ENCODE peak calls at places on chromosome X, in ten cellular contexts. A, I, M, N, S, R, C, X, D and L are unnamed samples.

GRCh38 chrX:103791826-103792458 is 15.3 kb downstream of the PLP1 start:
- DNase-seq in A (no peak), I (peak), M (no peak), N (no peak), S (no peak), R (no peak), C (no peak), X (no peak), D (no peak), L (no peak)

GRCh38 chrX:9204560-9204959 is 170.6 kb upstream of the FAM9B start:
- DNase-seq in A (no peak), I (peak), M (no peak), N (no peak), S (no peak), R (no peak), C (no peak), X (no peak), D (no peak), L (no peak)

GRCh38 chrX:12497832-12498591 is 293.2 kb upstream of the PRPS2 start:
- DNase-seq in A (no peak), I (no peak), M (peak), N (peak), S (no peak), R (no peak), C (no peak), X (no peak), D (no peak), L (no peak)

GRCh38 chrX:109299091-109299490 is 182.8 kb downstream of the GUCY2F start:
- DNase-seq in A (no peak), I (no peak), M (no peak), N (no peak), S (peak), R (no peak), C (no peak), X (no peak), D (no peak), L (no peak)

GRCh38 chrX:53714580-53715335 is 28.2 kb upstream of the HUWE1 start:
- DNase-seq in A (no peak), I (peak), M (no peak), N (no peak), S (no peak), R (no peak), C (peak), X (peak), D (no peak), L (peak)

GRCh38 chrX:37350034-37350365 is 836 bp downstream of the PRRG1 start:
- DNase-seq in A (no peak), I (peak), M (no peak), N (no peak), S (no peak), R (no peak), C (no peak), X (no peak), D (no peak), L (peak)

GRCh38 chrX:133523094-133523493 is 107.8 kb upstream of the GPC4 start:
- DNase-seq in A (no peak), I (no peak), M (no peak), N (no peak), S (peak), R (no peak), C (no peak), X (no peak), D (no peak), L (peak)

GRCh38 chrX:115591856-115592842 is 31.2 kb downstream of the PLS3 start:
- DNase-seq in A (no peak), I (no peak), M (no peak), N (no peak), S (no peak), R (no peak), C (no peak), X (no peak), D (no peak), L (no peak)

GRCh38 chrX:45709381-45709780 is 508.7 kb upstream of the DIPK2B start:
- DNase-seq in A (no peak), I (no peak), M (no peak), N (no peak), S (peak), R (no peak), C (no peak), X (no peak), D (no peak), L (no peak)

GRCh38 chrX:45714864-45715263 is 514.2 kb upstream of the DIPK2B start:
- DNase-seq in A (no peak), I (peak), M (no peak), N (no peak), S (peak), R (no peak), C (no peak), X (no peak), D (no peak), L (peak)

GRCh38 chrX:45710081-45710801 is 509.6 kb upstream of the DIPK2B start:
- DNase-seq in A (no peak), I (peak), M (no peak), N (no peak), S (peak), R (no peak), C (no peak), X (no peak), D (no peak), L (peak)

GRCh38 chrX:45712067-45712466 is 511.4 kb upstream of the DIPK2B start:
- DNase-seq in A (no peak), I (peak), M (no peak), N (no peak), S (peak), R (no peak), C (no peak), X (no peak), D (no peak), L (peak)

GRCh38 chrX:45711231-45711630 is 510.6 kb upstream of the DIPK2B start:
- DNase-seq in A (no peak), I (peak), M (no peak), N (no peak), S (peak), R (no peak), C (no peak), X (no peak), D (no peak), L (peak)
- H3K4me3 ChIP-seq in A (no peak), I (no peak), M (no peak), N (no peak), S (peak), R (no peak), C (no peak), X (no peak), D (no peak), L (no peak)

GRCh38 chrX:101693476-101693875 is 33.8 kb upstream of the ARMCX2 start:
- DNase-seq in A (no peak), I (no peak), M (no peak), N (no peak), S (no peak), R (no peak), C (no peak), X (no peak), D (no peak), L (no peak)
- H3K4me3 ChIP-seq in A (no peak), I (no peak), M (no peak), N (no peak), S (no peak), R (no peak), C (no peak), X (no peak), D (no peak), L (no peak)

GRCh38 chrX:84188320-84188834 is 378 bp upstream of the RPS6KA6 start:
- DNase-seq in A (peak), I (peak), M (peak), N (no peak), S (peak), R (peak), C (peak), X (peak), D (peak), L (no peak)
- H3K4me3 ChIP-seq in A (peak), I (peak), M (peak), N (no peak), S (peak), R (peak), C (peak), X (peak), D (peak), L (no peak)

GRCh38 chrX:150547511-150548115 is 20.8 kb upstream of the MTM1 start:
- DNase-seq in A (peak), I (peak), M (peak), N (peak), S (peak), R (peak), C (peak), X (peak), D (peak), L (peak)
- H3K4me3 ChIP-seq in A (peak), I (no peak), M (peak), N (no peak), S (peak), R (peak), C (peak), X (peak), D (peak), L (peak)

DNA sequence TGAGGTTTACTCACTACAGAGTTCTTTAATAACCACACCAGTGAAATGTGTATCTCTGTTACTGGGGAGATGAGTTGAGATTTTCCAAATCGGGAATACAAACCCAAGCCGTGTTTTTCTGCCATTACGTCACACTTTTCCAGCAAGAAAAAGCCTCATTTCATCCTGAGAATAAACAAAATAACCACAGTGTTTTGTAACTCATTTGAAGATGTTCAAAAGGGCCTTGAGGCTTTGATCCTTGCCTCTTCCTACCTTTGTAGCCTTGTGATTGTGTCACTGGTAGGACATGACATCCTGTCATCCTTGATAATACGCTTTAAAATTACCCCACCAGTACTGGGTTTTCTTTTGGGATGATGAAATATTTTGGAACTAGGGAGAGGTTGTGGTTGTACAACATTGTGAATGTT is 2.9 kb downstream of the USP11 start:
- DNase-seq in A (no peak), I (peak), M (no peak), N (no peak), S (no peak), R (no peak), C (no peak), X (no peak), D (no peak), L (no peak)
- H3K4me3 ChIP-seq in A (no peak), I (no peak), M (no peak), N (no peak), S (no peak), R (no peak), C (no peak), X (no peak), D (no peak), L (no peak)